ENCODE peak calls at places on chromosomes 5 and 9, in six cellular contexts. M is A549, T is neural progenitor cell, R is fibroblast of lung, A is MM.1S, K is GM12878. C is an unnamed sample.

GRCh38 chr9:7166074-7166473 is 408.3 kb downstream of the KDM4C start:
- DNase-seq in M (no peak), T (no peak), R (no peak), A (no peak), K (no peak), C (no peak)

GRCh38 chr9:87271696-87272477 is 225.8 kb upstream of the DAPK1 start:
- DNase-seq in M (no peak), T (no peak), R (no peak), A (peak), K (peak), C (no peak)

GRCh38 chr5:35202319-35203111 is 27.8 kb downstream of the PRLR start:
- DNase-seq in M (peak), T (peak), R (peak), A (no peak), K (no peak), C (no peak)

GRCh38 chr5:172929371-172929838 is 29.8 kb upstream of the RPL26L1 start:
- DNase-seq in M (no peak), T (no peak), R (peak), A (no peak), K (no peak), C (no peak)

GRCh38 chr9:77649109-77649812 is 1.1 kb upstream of the GNA14 start:
- DNase-seq in M (peak), T (no peak), R (peak), A (no peak), K (no peak), C (no peak)

GRCh38 chr5:80998590-80998979 is 38.4 kb downstream of the RASGRF2 start:
- DNase-seq in M (no peak), T (no peak), R (no peak), A (no peak), K (no peak), C (no peak)

GRCh38 chr5:43078956-43079355 is 38.8 kb upstream of the ANXA2R start:
- DNase-seq in M (peak), T (no peak), R (peak), A (no peak), K (no peak), C (peak)

GRCh38 chr5:88925692-88926490 is 42.9 kb upstream of the MEF2C start:
- DNase-seq in M (no peak), T (no peak), R (peak), A (no peak), K (no peak), C (peak)

GRCh38 chr5:179916523-179916922 is 8.8 kb upstream of the TBC1D9B start:
- DNase-seq in M (no peak), T (peak), R (no peak), A (no peak), K (no peak), C (no peak)

GRCh38 chr5:181215997-181216982 is 6.8 kb upstream of the TRIM41 start:
- DNase-seq in M (peak), T (no peak), R (no peak), A (peak), K (peak), C (peak)

GRCh38 chr5:168899264-168899663 is 320.1 kb upstream of the PANK3 start:
- DNase-seq in M (no peak), T (no peak), R (no peak), A (no peak), K (no peak), C (no peak)

GRCh38 chr5:178372091-178372695 is 139.6 kb upstream of the PHYKPL start:
- DNase-seq in M (no peak), T (no peak), R (no peak), A (no peak), K (no peak), C (no peak)
- H3K4me2 ChIP-seq in M (no peak), T (no peak), R (no peak), A (no peak), K (no peak), C (no peak)

DNA sequence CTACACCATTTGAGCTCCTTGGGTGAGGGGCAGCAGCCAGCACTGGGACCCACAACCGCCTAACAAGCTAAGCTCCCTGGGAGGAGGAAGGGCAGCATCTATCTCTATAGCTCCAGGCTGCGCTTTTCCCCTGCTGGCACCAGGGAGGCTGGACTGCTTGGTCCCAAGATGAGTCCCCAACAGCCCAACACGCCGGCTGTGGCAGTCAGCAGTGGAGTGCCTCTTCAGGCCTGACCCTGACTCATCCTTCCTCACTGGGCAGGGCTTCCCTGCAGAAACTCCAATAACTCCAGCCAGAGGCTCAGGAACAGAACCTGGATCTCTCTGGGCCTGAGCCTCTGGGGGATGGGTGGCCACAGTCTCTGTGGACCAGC is 113.7 kb upstream of the ADAMTS16 start:
- DNase-seq in M (no peak), T (no peak), R (no peak), A (no peak), K (no peak), C (no peak)
- H3K4me2 ChIP-seq in M (peak), T (no peak), R (no peak), A (no peak), K (no peak), C (no peak)

GRCh38 chr9:134164879-134165278 is 515 bp upstream of the RNU6ATAC start:
- DNase-seq in M (no peak), T (no peak), R (no peak), A (no peak), K (no peak), C (no peak)

GRCh38 chr9:134161647-134162046 is 2.7 kb downstream of the RNU6ATAC start:
- DNase-seq in M (no peak), T (no peak), R (no peak), A (no peak), K (no peak), C (no peak)

GRCh38 chr9:134162926-134163373 is 1.4 kb downstream of the RNU6ATAC start:
- DNase-seq in M (no peak), T (no peak), R (no peak), A (no peak), K (no peak), C (no peak)

GRCh38 chr9:134162212-134162775 is 2.1 kb downstream of the RNU6ATAC start:
- DNase-seq in M (no peak), T (no peak), R (no peak), A (no peak), K (no peak), C (no peak)

DNA sequence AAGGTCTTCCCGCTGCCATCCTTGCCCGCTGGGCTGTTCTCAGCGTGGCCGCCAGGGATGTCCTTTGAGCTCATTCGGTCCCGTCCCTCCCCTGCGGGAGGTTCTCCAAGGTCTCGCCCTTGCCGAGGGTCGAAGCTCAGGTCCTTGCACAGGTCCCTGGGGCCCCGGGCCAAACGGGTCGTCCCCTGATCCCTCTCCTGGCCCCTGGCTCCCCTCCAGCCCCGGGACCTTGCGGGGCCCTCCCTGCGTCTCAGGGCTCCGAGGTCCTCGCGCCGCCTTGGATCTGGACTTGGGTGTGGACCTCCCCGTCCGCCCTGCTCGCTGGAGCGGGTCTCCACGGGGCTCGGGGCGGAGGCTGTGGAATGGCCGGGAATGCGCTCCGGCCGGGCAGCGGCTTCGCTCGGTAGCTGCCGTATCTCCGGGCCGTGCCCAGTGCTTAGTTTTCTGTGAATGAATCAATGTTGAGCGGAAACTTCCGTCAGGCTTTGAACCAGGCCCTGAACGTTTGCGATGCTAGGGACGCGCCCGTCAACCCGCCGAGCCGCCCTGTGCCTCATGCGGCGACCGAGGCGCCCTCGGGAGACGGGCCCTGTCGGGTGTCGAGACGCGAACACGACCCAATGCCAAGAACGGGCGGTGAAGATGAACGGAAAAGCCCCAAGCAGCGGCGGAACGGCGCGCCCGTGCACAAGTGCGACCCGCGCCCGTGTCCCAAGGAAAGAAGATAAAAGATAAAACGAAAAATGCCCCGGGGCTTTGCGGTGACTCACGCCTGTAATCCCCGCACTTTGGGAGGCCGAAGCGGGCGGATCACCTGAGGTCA is 779 bp downstream of the RNU6ATAC start:
- DNase-seq in M (no peak), T (peak), R (peak), A (peak), K (no peak), C (peak)
- H3K4me2 ChIP-seq in M (no peak), T (no peak), R (no peak), A (no peak), K (no peak), C (peak)

DNA sequence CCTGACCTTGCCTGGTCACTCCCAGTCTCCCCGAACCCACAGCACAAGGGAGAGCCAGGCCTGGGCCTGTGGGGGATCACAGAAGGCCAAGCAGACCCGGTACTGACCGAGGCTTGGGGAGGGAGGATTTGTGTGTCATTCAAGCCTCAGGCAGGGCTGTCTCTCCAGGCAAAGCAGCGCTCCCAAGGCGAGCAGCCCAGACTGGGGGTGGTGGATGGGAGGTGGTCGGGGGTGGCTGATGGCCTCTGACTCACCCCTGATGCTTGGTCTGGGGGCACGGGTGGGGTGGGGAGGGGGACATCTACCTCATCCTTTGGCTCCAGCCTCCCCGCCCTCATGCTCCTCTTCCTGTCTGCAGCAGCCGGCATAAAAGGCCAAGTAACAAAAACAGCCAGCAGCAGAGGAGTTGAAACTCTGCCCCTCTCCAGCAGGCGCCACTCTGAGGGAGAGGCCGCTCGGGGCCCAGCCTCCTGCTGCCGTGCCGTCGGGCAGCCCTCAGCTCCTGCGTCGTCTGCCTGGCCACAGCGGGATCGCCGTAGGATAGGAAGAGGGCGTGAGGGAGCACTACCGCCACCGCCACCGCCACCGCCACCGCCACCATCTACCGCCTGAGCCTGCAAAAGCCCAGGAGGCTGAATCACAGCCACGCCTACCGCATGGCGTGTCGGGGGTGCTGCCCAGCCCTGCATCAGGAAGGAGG is 166.0 kb downstream of the OLFM1 start:
- DNase-seq in M (no peak), T (peak), R (no peak), A (no peak), K (no peak), C (no peak)
- H3K4me2 ChIP-seq in M (no peak), T (no peak), R (no peak), A (no peak), K (no peak), C (no peak)

DNA sequence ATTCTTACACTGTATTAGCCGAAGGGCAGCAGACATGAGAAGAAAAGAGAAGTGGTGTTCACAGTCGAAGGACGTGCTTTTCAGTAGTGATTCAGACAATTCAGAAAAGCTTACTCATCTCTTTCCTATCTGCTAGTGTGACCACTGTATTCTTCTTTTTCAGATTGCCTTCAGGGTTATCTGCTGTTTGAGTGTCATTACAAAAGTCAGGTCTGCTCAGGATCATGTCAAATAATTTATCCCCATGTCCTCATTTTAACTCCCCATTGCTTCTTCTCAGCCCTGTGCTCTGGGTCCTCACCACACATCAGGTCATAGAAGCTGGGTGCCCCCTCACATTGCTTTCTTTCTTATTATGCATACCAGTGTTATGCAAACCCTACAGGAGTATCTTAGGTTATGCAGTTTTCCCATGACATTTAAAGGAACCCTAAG is 394.0 kb downstream of the CETN3 start:
- DNase-seq in M (no peak), T (no peak), R (peak), A (peak), K (peak), C (peak)
- H3K4me2 ChIP-seq in M (no peak), T (no peak), R (no peak), A (peak), K (peak), C (no peak)

GRCh38 chr5:133796186-133796585 is 172.2 kb downstream of the C5orf15 start:
- DNase-seq in M (no peak), T (no peak), R (no peak), A (no peak), K (no peak), C (no peak)

GRCh38 chr5:133794066-133794465 is 174.4 kb downstream of the C5orf15 start:
- DNase-seq in M (no peak), T (no peak), R (no peak), A (no peak), K (no peak), C (no peak)

GRCh38 chr5:133794771-133795391 is 173.5 kb downstream of the C5orf15 start:
- DNase-seq in M (no peak), T (no peak), R (no peak), A (peak), K (no peak), C (no peak)

GRCh38 chr5:133799556-133799955 is 168.9 kb downstream of the C5orf15 start:
- DNase-seq in M (no peak), T (no peak), R (no peak), A (no peak), K (no peak), C (no peak)

GRCh38 chr5:133797167-133797566 is 171.3 kb downstream of the C5orf15 start:
- DNase-seq in M (no peak), T (no peak), R (no peak), A (no peak), K (no peak), C (no peak)
- H3K4me2 ChIP-seq in M (no peak), T (no peak), R (no peak), A (no peak), K (no peak), C (no peak)

DNA sequence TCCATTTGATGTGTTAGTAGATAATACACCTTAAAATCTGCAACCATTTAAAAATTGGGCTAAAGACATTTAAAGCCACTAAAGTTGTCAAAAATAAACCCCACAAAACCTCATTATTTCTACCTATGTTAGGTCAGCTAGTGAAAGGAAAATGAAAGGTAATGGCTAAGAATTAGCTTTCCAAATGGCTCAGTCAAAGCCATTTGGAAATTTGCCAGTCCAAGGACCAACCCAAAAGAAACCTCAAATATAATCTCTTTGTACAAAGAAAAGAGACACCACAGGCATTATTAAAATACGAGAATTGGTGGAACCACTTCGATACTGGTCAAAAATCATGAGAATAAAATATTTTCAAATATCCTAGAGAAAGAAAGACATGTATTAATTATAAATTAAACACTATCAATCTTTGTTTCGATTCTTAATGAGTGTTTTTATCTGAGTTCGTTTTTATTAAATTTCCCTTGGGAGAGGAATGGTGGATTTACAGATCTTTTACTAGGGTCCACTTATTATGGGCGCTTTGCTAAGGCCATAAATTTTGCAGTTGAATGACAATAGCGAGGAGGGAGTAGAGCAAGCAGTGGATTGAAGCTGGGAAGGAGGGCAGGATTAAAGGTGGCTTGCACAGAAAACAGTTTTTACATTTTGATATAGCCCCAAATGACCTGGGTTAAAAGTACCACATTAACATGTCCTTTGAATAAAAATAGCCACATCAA is 116.8 kb upstream of the SHB start:
- DNase-seq in M (no peak), T (no peak), R (no peak), A (no peak), K (no peak), C (no peak)
- H3K4me2 ChIP-seq in M (peak), T (no peak), R (no peak), A (no peak), K (no peak), C (no peak)

GRCh38 chr9:123378028-123378427 is 22.0 kb downstream of the CRB2 start:
- DNase-seq in M (no peak), T (no peak), R (no peak), A (no peak), K (no peak), C (no peak)

GRCh38 chr9:123375725-123376132 is 19.7 kb downstream of the CRB2 start:
- DNase-seq in M (no peak), T (no peak), R (peak), A (no peak), K (no peak), C (no peak)

GRCh38 chr9:123377211-123377971 is 21.4 kb downstream of the CRB2 start:
- DNase-seq in M (no peak), T (no peak), R (no peak), A (no peak), K (no peak), C (no peak)

GRCh38 chr9:123373941-123374340 is 17.9 kb downstream of the CRB2 start:
- DNase-seq in M (no peak), T (peak), R (no peak), A (no peak), K (no peak), C (no peak)

DNA sequence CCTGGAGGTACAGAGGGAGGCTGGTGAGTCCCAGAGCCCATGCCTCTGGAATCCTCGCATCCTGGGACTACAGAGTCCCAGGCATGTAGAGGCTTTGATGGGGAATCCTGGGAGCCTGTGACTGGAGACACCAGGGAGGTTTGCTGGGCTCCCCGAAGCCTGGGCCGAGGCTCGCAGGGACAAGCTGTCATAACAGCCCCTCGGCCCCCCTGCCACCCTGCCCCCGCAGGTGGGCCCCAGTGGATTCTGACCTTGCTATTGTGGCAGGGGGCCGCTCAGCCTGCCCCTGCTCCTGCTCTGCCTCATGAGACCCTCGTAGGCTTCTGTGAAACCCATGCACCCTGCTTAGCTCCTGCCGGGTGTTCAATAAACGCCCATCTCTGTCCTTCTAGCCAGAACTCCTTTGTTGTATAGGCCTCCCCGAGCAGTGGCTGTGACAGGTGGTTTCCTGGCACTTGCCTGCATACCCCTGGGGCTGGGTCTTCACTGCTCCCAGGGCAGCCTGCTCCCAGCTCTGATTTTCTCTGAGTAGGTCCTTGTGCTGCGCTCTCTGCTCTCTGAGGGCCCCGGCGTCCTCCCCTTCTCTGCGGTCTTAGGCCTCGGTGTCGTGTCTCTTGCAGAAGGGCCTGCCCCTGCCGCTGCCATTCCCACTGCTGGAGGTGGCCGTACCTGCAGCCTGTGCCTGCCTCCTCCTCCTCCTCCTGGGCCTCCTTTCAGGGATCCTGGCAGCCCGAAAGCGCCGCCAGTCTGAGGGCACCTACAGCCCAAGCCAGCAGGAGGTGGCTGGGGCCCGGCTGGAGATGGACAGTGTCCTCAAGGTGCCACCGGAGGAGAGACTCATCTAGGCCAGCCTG is 20.4 kb downstream of the CRB2 start:
- DNase-seq in M (no peak), T (no peak), R (no peak), A (no peak), K (no peak), C (no peak)
- H3K4me2 ChIP-seq in M (no peak), T (no peak), R (no peak), A (no peak), K (no peak), C (no peak)